ENCODE peak calls at places on chromosomes 7 and 10, in four cellular contexts. E is CD8-positive, alpha-beta memory T cell; F is spleen; M is heart right ventricle. P is an unnamed sample. For H3K9me3, the result is how much of the 10 kb centered on the place peaks cover.

GRCh38 chr10:58280982-58281752 is 12.2 kb downstream of the CISD1 start:
- DNase-seq in E (no peak), F (no peak), M (no peak), P (no peak)

GRCh38 chr10:49187044-49187484 is 1.1 kb downstream of the TMEM273 start:
- DNase-seq in E (no peak), F (peak), M (peak), P (no peak)

GRCh38 chr7:66517212-66517909 is 111.3 kb upstream of the KCTD7 start:
- DNase-seq in E (no peak), F (no peak), M (no peak), P (no peak)

GRCh38 chr7:140247564-140247963 is 70.8 kb upstream of the KDM7A start:
- DNase-seq in E (no peak), F (peak), M (no peak), P (no peak)

GRCh38 chr10:95626468-95626867 is 30.0 kb downstream of the ALDH18A1 start:
- DNase-seq in E (no peak), F (no peak), M (no peak), P (no peak)

GRCh38 chr7:29500719-29501118 is 62.9 kb upstream of the PRR15 start:
- DNase-seq in E (no peak), F (no peak), M (no peak), P (no peak)

GRCh38 chr7:16734148-16734726 is 19.3 kb upstream of the TSPAN13 start:
- DNase-seq in E (no peak), F (no peak), M (no peak), P (no peak)

GRCh38 chr10:43338117-43338516 is 33.3 kb upstream of the FXYD4 start:
- DNase-seq in E (no peak), F (no peak), M (no peak), P (no peak)

GRCh38 chr7:1695800-1696454 is 25.9 kb downstream of the ELFN1 start:
- DNase-seq in E (no peak), F (peak), M (no peak), P (peak)

GRCh38 chr7:29622335-29623265 is 59.0 kb downstream of the PRR15 start:
- DNase-seq in E (no peak), F (no peak), M (no peak), P (no peak)

GRCh38 chr7:64946772-64947171 is 43.7 kb downstream of the ZNF273 start:
- DNase-seq in E (no peak), F (no peak), M (no peak), P (peak)

GRCh38 chr7:94123136-94123535 is 119.0 kb upstream of the BET1 start:
- DNase-seq in E (no peak), F (no peak), M (no peak), P (no peak)
- H3K9me3 ChIP-seq in E (under half), F (under half), M (under half), P (under half)

GRCh38 chr10:121516483-121516882 is 81.8 kb downstream of the FGFR2 start:
- DNase-seq in E (no peak), F (no peak), M (no peak), P (no peak)
- H3K9me3 ChIP-seq in E (under half), F (under half), M (under half), P (under half)

DNA sequence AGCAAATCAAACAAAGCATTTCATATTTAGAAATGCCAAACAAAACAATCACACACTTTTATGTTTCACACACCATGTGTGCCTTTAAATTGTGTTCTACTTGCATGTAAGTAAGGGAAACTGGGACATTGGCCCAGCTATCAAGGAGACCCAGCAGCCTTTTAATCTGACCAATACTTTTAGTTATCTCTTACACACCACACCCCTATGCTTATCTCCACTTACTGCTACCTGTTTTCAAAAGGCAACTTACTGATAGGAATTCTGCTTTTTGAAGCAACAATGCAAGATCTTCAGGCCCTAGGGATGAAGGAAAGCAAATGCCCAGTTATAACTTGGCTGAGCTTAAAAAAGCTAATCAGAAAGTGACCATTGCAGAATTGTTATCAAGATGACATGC is 1244.8 kb upstream of the SORCS1 start:
- DNase-seq in E (no peak), F (no peak), M (no peak), P (no peak)
- H3K9me3 ChIP-seq in E (under half), F (under half), M (under half), P (under half)

GRCh38 chr7:13414661-13415105 is 574.8 kb downstream of the ETV1 start:
- DNase-seq in E (no peak), F (no peak), M (peak), P (no peak)
- H3K9me3 ChIP-seq in E (under half), F (under half), M (under half), P (under half)